ENCODE peak calls at places on chromosomes 12 and 14, in nine cellular contexts. E, D, U, G, P, W, X, Q and S are unnamed samples.

GRCh38 chr12:77213316-77213715 is 147.9 kb upstream of the E2F7 start:
- DNase-seq in P (no peak), W (peak), G (no peak), E (no peak), U (peak), D (no peak), Q (no peak), X (peak), S (no peak)

GRCh38 chr14:21543426-21544350 is 17.5 kb upstream of the SALL2 start:
- DNase-seq in U (no peak), W (no peak), X (no peak), G (no peak), D (no peak), Q (no peak), P (no peak), E (no peak), S (no peak)

GRCh38 chr12:111570090-111570961 is 28.8 kb downstream of the ATXN2 start:
- DNase-seq in D (no peak), E (no peak), G (no peak), Q (no peak), P (no peak), W (peak), X (no peak), U (no peak), S (no peak)

GRCh38 chr12:117063162-117063911 is 35.9 kb downstream of the TESC start:
- DNase-seq in U (peak), P (no peak), Q (no peak), G (no peak), W (no peak), D (no peak), E (no peak), X (peak), S (no peak)

GRCh38 chr12:54337280-54337842 is 12.4 kb downstream of the COPZ1 start:
- DNase-seq in D (no peak), P (no peak), G (no peak), W (peak), U (no peak), Q (no peak), E (no peak), X (no peak), S (no peak)

GRCh38 chr14:75315143-75315542 is 36.5 kb downstream of the FOS start:
- DNase-seq in P (no peak), X (peak), Q (no peak), W (peak), E (peak), U (no peak), G (no peak), D (no peak), S (no peak)

GRCh38 chr14:70808023-70808401 is 1.3 kb downstream of the MAP3K9 start:
- DNase-seq in X (peak), D (no peak), U (no peak), E (no peak), G (no peak), P (no peak), W (peak), Q (no peak), S (no peak)

GRCh38 chr12:67647547-67648305 is 819 bp upstream of the DYRK2 start:
- DNase-seq in W (peak), X (peak), Q (no peak), U (peak), P (peak), E (peak), D (no peak), G (peak), S (peak)

GRCh38 chr12:88935856-88936255 is 355.6 kb upstream of the KITLG start:
- DNase-seq in U (no peak), D (no peak), X (no peak), Q (no peak), G (no peak), W (no peak), E (no peak), P (no peak), S (no peak)

GRCh38 chr12:80156306-80156705 is 57.0 kb downstream of the OTOGL start:
- DNase-seq in W (no peak), E (no peak), P (no peak), U (no peak), Q (no peak), G (no peak), D (no peak), X (no peak), S (no peak)

GRCh38 chr12:132735496-132735895 is 24.9 kb downstream of the PGAM5 start:
- DNase-seq in W (no peak), G (no peak), D (no peak), E (no peak), X (no peak), P (no peak), U (no peak), Q (no peak), S (no peak)

GRCh38 chr12:128474916-128475315 is 207.9 kb downstream of the TMEM132C start:
- DNase-seq in X (no peak), D (no peak), W (no peak), G (no peak), E (no peak), P (no peak), Q (no peak), U (no peak), S (no peak)

GRCh38 chr14:69483765-69484443 is 624 bp upstream of the PLEKHD1 start:
- DNase-seq in P (peak), W (peak), G (peak), Q (no peak), X (peak), E (no peak), D (no peak), U (peak), S (peak)

GRCh38 chr12:12992418-12993175 is 7.5 kb downstream of the HEBP1 start:
- DNase-seq in D (no peak), G (peak), X (peak), Q (no peak), P (no peak), E (peak), W (peak), U (peak), S (no peak)

GRCh38 chr12:47820631-47821345 is 1.1 kb upstream of the HDAC7 start:
- DNase-seq in G (peak), U (peak), D (peak), E (peak), X (peak), W (peak), P (peak), Q (no peak), S (peak)

GRCh38 chr14:95361373-95362179 is 41.9 kb upstream of the CLMN start:
- DNase-seq in D (peak), P (no peak), G (peak), Q (no peak), W (peak), E (no peak), U (no peak), X (peak), S (peak)

GRCh38 chr12:118355838-118356237 is 16.9 kb downstream of the TAOK3 start:
- DNase-seq in X (no peak), E (no peak), D (no peak), Q (no peak), G (no peak), U (no peak), W (no peak), P (no peak), S (no peak)

GRCh38 chr14:100049220-100049619 is 16.0 kb upstream of the EVL start:
- DNase-seq in Q (no peak), U (no peak), G (no peak), D (no peak), E (no peak), W (no peak), X (no peak), P (no peak), S (no peak)

GRCh38 chr12:2559931-2560715 is 234.6 kb upstream of the FKBP4 start:
- DNase-seq in W (no peak), E (no peak), D (no peak), Q (no peak), X (no peak), G (no peak), P (no peak), U (no peak), S (no peak)

GRCh38 chr14:86521032-86521730 is 991.2 kb downstream of the FLRT2 start:
- DNase-seq in D (no peak), P (no peak), E (no peak), X (no peak), U (no peak), Q (no peak), W (no peak), G (no peak), S (no peak)

GRCh38 chr12:121903202-121903601 is 14.6 kb downstream of the PSMD9 start:
- DNase-seq in X (no peak), E (no peak), U (no peak), G (no peak), P (no peak), Q (no peak), W (no peak), D (no peak), S (no peak)

GRCh38 chr14:96126339-96126770 is 78.3 kb upstream of the BDKRB2 start:
- DNase-seq in P (no peak), W (no peak), Q (no peak), D (no peak), G (no peak), X (no peak), E (no peak), U (no peak), S (no peak)

GRCh38 chr12:124298685-124299410 is 4.0 kb downstream of the RFLNA start:
- DNase-seq in D (no peak), G (no peak), E (no peak), X (no peak), W (no peak), U (no peak), Q (no peak), P (no peak), S (no peak)

GRCh38 chr14:101876539-101876938 is 87.8 kb upstream of the DYNC1H1 start:
- DNase-seq in G (peak), E (peak), Q (peak), U (peak), D (peak), X (peak), W (peak), P (no peak), S (peak)

GRCh38 chr14:54708982-54709381 is 142.1 kb downstream of the SAMD4A start:
- DNase-seq in E (no peak), P (no peak), Q (no peak), G (no peak), X (no peak), D (no peak), W (no peak), U (no peak), S (no peak)

DNA sequence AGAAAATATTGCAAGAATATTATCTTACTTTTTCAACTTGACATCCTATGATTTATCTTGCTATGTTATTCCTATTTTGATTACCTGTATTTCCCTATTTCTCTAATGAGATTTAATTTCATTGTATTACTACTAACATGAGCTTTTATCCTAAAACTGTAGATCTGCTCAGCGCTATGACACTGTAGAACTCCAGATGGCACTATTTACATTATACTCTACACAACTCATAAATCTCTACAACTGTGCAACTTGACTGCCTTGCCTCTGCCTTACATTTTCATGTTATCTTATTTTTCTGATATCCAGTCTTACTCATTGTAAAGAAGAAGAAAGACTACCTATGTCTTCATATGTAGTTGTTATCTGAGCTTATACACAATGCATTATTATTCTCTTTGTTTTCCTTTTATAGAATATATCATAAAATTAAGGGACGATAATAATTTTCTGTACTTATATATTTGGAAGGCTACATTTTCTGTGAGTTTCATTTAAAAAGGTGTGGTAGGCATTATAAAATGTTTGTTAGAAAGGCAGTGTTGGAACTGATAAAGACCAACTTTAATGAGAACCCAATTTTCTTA is 24.1 kb downstream of the NUP37 start:
- DNase-seq in D (no peak), E (no peak), U (no peak), P (no peak), G (no peak), W (no peak), X (no peak), Q (no peak), S (no peak)
- TF ChIP-seq CTCF in D (peak), E (no peak), U (peak), P (no peak), G (no peak), W (no peak), X (no peak), Q (peak), S (no peak)

GRCh38 chr12:108559748-108560147 is 1.2 kb downstream of the SART3 start:
- DNase-seq in D (no peak), P (no peak), E (no peak), G (no peak), U (no peak), W (no peak), Q (no peak), X (no peak), S (no peak)

GRCh38 chr12:108562348-108563134 is at the start of gene ISCU:
- DNase-seq in G (peak), X (peak), W (peak), Q (peak), D (peak), U (peak), P (peak), E (peak), S (peak)

GRCh38 chr12:108561852-108562347 is 496 bp upstream of the ISCU start:
- DNase-seq in D (no peak), U (no peak), P (no peak), E (no peak), G (no peak), Q (no peak), W (no peak), X (no peak), S (no peak)

GRCh38 chr12:108560321-108560721 is 652 bp downstream of the SART3 start:
- DNase-seq in D (no peak), Q (no peak), W (no peak), G (no peak), X (no peak), P (no peak), U (no peak), E (no peak), S (no peak)

DNA sequence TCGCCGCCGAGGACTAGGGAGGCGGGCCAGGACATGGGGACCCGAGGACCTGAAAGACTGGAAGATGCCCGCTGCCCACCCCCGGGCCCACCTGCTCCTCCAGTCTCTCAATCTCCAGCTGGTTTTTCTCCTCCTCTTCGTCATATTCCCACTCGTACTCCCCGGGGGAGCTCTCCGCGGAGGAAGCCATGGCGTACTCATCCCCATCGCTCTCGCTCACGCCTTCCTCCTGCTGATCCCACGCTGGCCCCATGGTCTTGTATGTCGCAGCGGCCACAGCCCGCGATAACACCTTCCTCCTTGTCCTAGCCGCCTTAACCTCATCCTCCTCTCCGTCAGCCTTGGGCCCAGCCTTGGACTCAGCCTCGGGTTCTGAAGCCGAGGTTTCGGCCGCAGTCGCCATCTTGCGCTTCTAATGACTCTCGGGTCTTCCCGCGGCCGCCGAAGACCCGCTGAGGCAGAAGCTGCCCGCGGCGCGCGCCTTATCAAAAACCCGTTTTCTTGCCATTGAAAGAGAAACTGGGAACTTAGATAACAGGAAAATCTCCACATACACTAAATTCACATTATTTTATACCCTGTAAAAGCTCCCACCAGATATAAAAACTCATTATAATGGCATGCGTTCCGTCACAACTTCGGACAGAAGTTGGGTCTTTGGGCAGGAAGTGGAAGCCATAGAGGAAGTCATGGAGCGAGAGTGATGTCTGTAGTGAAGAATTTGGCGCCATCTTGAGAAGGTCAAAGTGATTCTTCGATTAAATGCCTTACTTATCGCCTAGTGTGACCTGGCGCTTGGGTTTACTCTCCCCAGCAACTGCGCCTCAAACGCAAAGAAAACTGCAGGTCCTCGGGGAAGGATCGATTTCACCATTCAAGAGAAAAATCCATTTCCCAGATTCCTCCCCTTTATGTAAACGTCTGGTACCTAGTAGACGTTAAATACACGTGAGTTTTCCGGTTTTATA is at the start of gene SART3:
- DNase-seq in D (no peak), G (peak), P (peak), W (peak), X (peak), E (peak), Q (no peak), U (peak), S (peak)
- TF ChIP-seq POLR2A in D (no peak), G (peak), P (peak), W (peak), X (peak), E (peak), Q (peak), U (no peak), S (peak)

GRCh38 chr12:109291531-109292341 is 17.3 kb downstream of the FOXN4 start:
- DNase-seq in D (no peak), Q (no peak), E (no peak), U (peak), W (peak), G (no peak), X (peak), P (peak), S (no peak)
- H3K4me3 ChIP-seq in D (peak), Q (peak), E (no peak), U (peak), W (no peak), G (peak), X (peak), P (no peak), S (peak)

GRCh38 chr12:6569312-6569711 is 1.2 kb upstream of the NOP2 start:
- DNase-seq in U (no peak), X (no peak), W (no peak), G (no peak), D (no peak), Q (no peak), E (no peak), P (no peak), S (no peak)

GRCh38 chr12:6569786-6570185 is 1.7 kb upstream of the NOP2 start:
- DNase-seq in E (no peak), Q (no peak), W (no peak), G (no peak), D (no peak), P (no peak), X (no peak), U (no peak), S (no peak)

GRCh38 chr12:6567824-6568617 is at the start of gene NOP2:
- DNase-seq in D (peak), W (peak), U (peak), P (peak), Q (peak), E (peak), G (peak), X (peak), S (peak)

GRCh38 chr12:6573001-6573400 is 4.9 kb upstream of the NOP2 start:
- DNase-seq in W (no peak), Q (no peak), P (no peak), G (no peak), U (no peak), D (no peak), X (no peak), E (no peak), S (no peak)

GRCh38 chr12:6570264-6570887 is 2.3 kb upstream of the NOP2 start:
- DNase-seq in D (no peak), U (no peak), X (peak), P (peak), Q (no peak), E (peak), G (no peak), W (peak), S (no peak)
- TF ChIP-seq CTCF in D (peak), U (peak), X (no peak), P (peak), Q (peak), E (no peak), G (no peak), W (no peak), S (no peak)

DNA sequence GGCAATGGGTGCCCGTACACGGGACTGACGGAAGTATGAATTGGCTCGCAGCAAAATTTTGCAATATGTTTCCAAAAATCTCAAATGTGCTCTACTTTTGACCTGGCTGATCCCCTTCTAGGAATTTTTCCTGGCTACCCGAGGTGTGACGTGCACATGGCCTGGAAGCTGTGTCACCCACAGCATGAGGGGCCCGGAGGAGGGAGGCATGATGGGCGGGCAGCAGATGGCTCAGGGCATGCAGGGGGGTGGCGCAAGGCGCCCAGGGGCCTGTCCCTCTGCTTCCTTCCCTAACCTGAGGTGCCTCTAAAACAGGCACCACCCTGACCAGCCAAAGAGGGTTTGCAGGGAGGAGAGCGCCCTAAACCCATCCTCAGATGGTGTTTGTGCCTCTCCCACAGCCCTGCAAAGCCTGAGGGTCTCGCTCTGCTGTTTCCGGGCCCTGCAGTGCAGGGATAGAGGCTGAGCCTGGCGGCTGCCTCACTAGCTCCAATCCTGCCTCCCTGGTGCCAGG is 6.7 kb downstream of the GPR132 start:
- DNase-seq in W (no peak), E (no peak), P (peak), U (no peak), X (no peak), D (no peak), G (no peak), Q (no peak), S (no peak)
- TF ChIP-seq POLR2A in W (no peak), E (no peak), P (no peak), U (no peak), X (no peak), D (no peak), G (no peak), Q (no peak), S (no peak)